ENCODE peak calls at places on chromosomes 16 and 17, in eight cellular contexts. A is activated CD8-positive, alpha-beta T cell treated with anti-CD3 and anti-CD28 coated beads for 36 hours; T is hypothalamus; V is fibroblast of the conjunctiva; H is naive B cell; M is GM18507; I is left ventricle myocardium inferior; Q is breast epithelium. Y is an unnamed sample.

GRCh38 chr16:1057252-1057932 is 15.2 kb upstream of the SSTR5 start:
- DNase-seq in I (no peak), T (no peak), M (peak; percentile 15), Q (no peak), H (no peak), V (no peak), A (peak; percentile 77), Y (peak; percentile 55)

GRCh38 chr17:43438626-43439529 is 40.1 kb downstream of the ARL4D start:
- DNase-seq in V (no peak), T (no peak), I (no peak), Q (no peak), M (no peak), A (no peak), H (no peak), Y (no peak)

GRCh38 chr17:40699359-40699758 is 4.2 kb downstream of the KRT24 start:
- DNase-seq in Q (no peak), T (no peak), H (no peak), V (no peak), M (no peak), I (no peak), A (no peak), Y (no peak)

GRCh38 chr17:1412185-1413110 is 12.4 kb upstream of the YWHAE start:
- DNase-seq in H (no peak), M (no peak), I (no peak), A (no peak), V (no peak), T (no peak), Q (no peak), Y (no peak)

GRCh38 chr17:32861979-32862378 is 14.9 kb downstream of the MYO1D start:
- DNase-seq in I (no peak), T (no peak), M (no peak), A (no peak), V (no peak), H (no peak), Q (no peak), Y (no peak)

GRCh38 chr17:59561042-59561441 is 4.4 kb upstream of the DHX40 start:
- DNase-seq in A (peak; percentile 16), M (no peak), Q (no peak), H (no peak), T (no peak), I (no peak), V (no peak), Y (no peak)

GRCh38 chr17:4006745-4007211 is 42.5 kb upstream of the ATP2A3 start:
- DNase-seq in Q (no peak), I (no peak), T (no peak), H (no peak), A (no peak), M (no peak), V (no peak), Y (no peak)

GRCh38 chr17:76076765-76077581 is 2.0 kb upstream of the ZACN start:
- DNase-seq in M (no peak), I (no peak), V (no peak), A (peak; percentile 72), T (no peak), Q (no peak), H (peak; percentile 82), Y (no peak)

GRCh38 chr17:6893382-6894205 is 62.1 kb upstream of the TEKT1 start:
- DNase-seq in H (no peak), Q (no peak), M (no peak), A (no peak), V (no peak), I (no peak), T (no peak), Y (no peak)

GRCh38 chr17:45394001-45394912 is 38.4 kb downstream of the ARHGAP27 start:
- DNase-seq in T (no peak), A (no peak), V (no peak), Q (no peak), M (no peak), H (no peak), I (no peak), Y (no peak)

GRCh38 chr17:29155966-29156338 is 24.2 kb downstream of the MYO18A start:
- DNase-seq in V (no peak), I (no peak), Q (no peak), M (no peak), A (no peak), H (no peak), T (no peak), Y (peak; percentile 76)

GRCh38 chr17:43669971-43670644 is 8.4 kb upstream of the MEOX1 start:
- DNase-seq in Q (no peak), T (no peak), H (no peak), I (no peak), V (no peak), A (peak; percentile 26), M (no peak), Y (no peak)

GRCh38 chr17:50506298-50506697 is 1.9 kb upstream of the MYCBPAP start:
- DNase-seq in H (no peak), V (no peak), M (no peak), I (no peak), Q (no peak), T (no peak), A (no peak), Y (no peak)

GRCh38 chr17:13114601-13115024 is 96.8 kb upstream of the ELAC2 start:
- DNase-seq in A (peak; percentile 13), M (no peak), H (no peak), T (peak; percentile 3), I (peak; percentile 19), Q (no peak), V (peak; percentile 18), Y (no peak)

GRCh38 chr17:16418684-16419066 is 3.3 kb downstream of the TRPV2 start:
- DNase-seq in I (no peak), Q (no peak), H (no peak), M (no peak), V (no peak), A (peak; percentile 52), T (no peak), Y (no peak)

GRCh38 chr17:80871341-80871740 is 120.3 kb upstream of the CHMP6 start:
- DNase-seq in I (peak; percentile 16), A (peak; percentile 41), T (no peak), V (no peak), Q (no peak), H (peak; percentile 25), M (no peak), Y (no peak)

GRCh38 chr16:12771341-12771798 is 32.3 kb downstream of the CPPED1 start:
- DNase-seq in A (no peak), I (no peak), T (no peak), Q (no peak), M (no peak), V (no peak), H (no peak), Y (no peak)

GRCh38 chr16:49019826-49020401 is 261.7 kb downstream of the CBLN1 start:
- DNase-seq in M (no peak), H (no peak), V (no peak), T (no peak), I (no peak), Q (no peak), A (no peak), Y (no peak)

GRCh38 chr16:20650400-20651159 is 46.9 kb downstream of the ACSM1 start:
- DNase-seq in Q (no peak), H (no peak), I (no peak), A (no peak), V (no peak), M (no peak), T (no peak), Y (no peak)

GRCh38 chr17:69723741-69724140 is 309.2 kb downstream of the MAP2K6 start:
- DNase-seq in M (no peak), A (no peak), T (no peak), H (no peak), I (no peak), Q (no peak), V (no peak), Y (no peak)

GRCh38 chr17:61395409-61395982 is 4.1 kb upstream of the TBX2 start:
- DNase-seq in V (no peak), T (no peak), A (no peak), I (no peak), M (no peak), H (no peak), Q (no peak), Y (no peak)

GRCh38 chr17:10772425-10773380 is 31.2 kb downstream of the TMEM238L start:
- DNase-seq in I (no peak), Q (no peak), M (no peak), A (peak; percentile 72), T (no peak), V (no peak), H (no peak), Y (no peak)

GRCh38 chr17:30716461-30717289 is 107.8 kb downstream of the CRLF3 start:
- DNase-seq in H (no peak), M (no peak), A (peak; percentile 32), T (no peak), V (no peak), I (peak; percentile 11), Q (no peak), Y (peak; percentile 40)

GRCh38 chr17:46192484-46193245 is 564 bp downstream of the KANSL1 start:
- DNase-seq in T (peak; percentile 95), H (peak; percentile 57), V (peak; percentile 62), M (no peak), Q (peak; percentile 60), A (peak; percentile 72), I (peak; percentile 69), Y (peak; percentile 81)

GRCh38 chr16:87580855-87581261 is 21.4 kb upstream of the JPH3 start:
- DNase-seq in H (no peak), I (no peak), V (peak; percentile 35), Q (no peak), T (no peak), M (no peak), A (peak; percentile 61), Y (no peak)

GRCh38 chr16:58501242-58502131 is 1.5 kb downstream of the NDRG4 start:
- DNase-seq in Q (no peak), A (peak; percentile 52), M (no peak), V (no peak), I (no peak), H (peak; percentile 43), T (peak; percentile 72), Y (peak; percentile 68)

GRCh38 chr16:11857161-11857560 is 5.8 kb upstream of the RSL1D1 start:
- DNase-seq in M (no peak), I (no peak), H (no peak), V (no peak), A (no peak), Q (no peak), T (no peak), Y (no peak)

GRCh38 chr17:56680676-56681075 is 87.2 kb downstream of the NOG start:
- DNase-seq in A (no peak), T (no peak), I (no peak), Q (no peak), H (no peak), V (no peak), M (no peak), Y (no peak)

GRCh38 chr16:57751539-57752202 is 16.1 kb downstream of the KATNB1 start:
- DNase-seq in I (no peak), T (no peak), M (no peak), A (no peak), V (no peak), Q (no peak), H (no peak), Y (no peak)

GRCh38 chr17:17001076-17001777 is 29.3 kb upstream of the TNFRSF13B start:
- DNase-seq in T (no peak), H (no peak), M (no peak), Q (no peak), V (no peak), A (no peak), I (peak; percentile 2), Y (no peak)

GRCh38 chr16:85138825-85139627 is 26.8 kb upstream of the CIBAR2 start:
- DNase-seq in H (no peak), Q (peak; percentile 55), A (no peak), M (no peak), T (no peak), V (no peak), I (no peak), Y (no peak)

GRCh38 chr16:31421587-31421986 is 6.6 kb downstream of the COX6A2 start:
- DNase-seq in Q (no peak), V (no peak), I (no peak), M (peak; percentile 33), T (no peak), H (no peak), A (peak; percentile 91), Y (no peak)

GRCh38 chr17:50165066-50165465 is 739 bp upstream of the SGCA start:
- DNase-seq in V (no peak), T (no peak), H (no peak), Q (no peak), M (no peak), A (no peak), I (no peak), Y (no peak)

GRCh38 chr17:80874866-80875445 is 116.7 kb upstream of the CHMP6 start:
- DNase-seq in V (no peak), I (peak; percentile 12), H (no peak), A (no peak), T (no peak), M (no peak), Q (no peak), Y (no peak)